ENCODE peak calls at places on chromosomes 1 and 21, in eight cellular contexts. K is lower lobe of right lung; N is neural progenitor cell; T is psoas muscle; C is endothelial cell of umbilical vein; P is heart right ventricle; O is right cardiac atrium; F is CD4-positive, alpha-beta T cell. U is an unnamed sample. For H3K27me3, the result is how much of the 10 kb centered on the place peaks cover.

GRCh38 chr1:10965621-10966226 is 46.7 kb upstream of the TARDBP start:
- DNase-seq in K (peak), N (no peak), T (no peak), C (no peak), P (no peak), O (peak), F (no peak), U (no peak)

GRCh38 chr1:8629241-8630091 is 188.0 kb downstream of the RERE start:
- DNase-seq in K (no peak), N (no peak), T (no peak), C (no peak), P (no peak), O (no peak), F (no peak), U (no peak)

GRCh38 chr21:25424045-25424444 is 183.2 kb downstream of the MRPL39 start:
- DNase-seq in K (no peak), N (no peak), T (no peak), C (no peak), P (no peak), O (no peak), F (no peak), U (no peak)

GRCh38 chr1:3787347-3787710 is 9.0 kb downstream of the LRRC47 start:
- DNase-seq in K (no peak), N (no peak), T (no peak), C (no peak), P (no peak), O (no peak), F (no peak), U (no peak)

GRCh38 chr21:34530264-34530663 is 18.3 kb upstream of the KCNE1 start:
- DNase-seq in K (no peak), N (no peak), T (no peak), C (no peak), P (no peak), O (no peak), F (no peak), U (no peak)

GRCh38 chr1:113133038-113133437 is 60.0 kb downstream of the LRIG2 start:
- DNase-seq in K (no peak), N (no peak), T (no peak), C (no peak), P (no peak), O (no peak), F (no peak), U (no peak)

GRCh38 chr1:158185770-158186705 is 5.3 kb downstream of the CD1D start:
- DNase-seq in K (no peak), N (no peak), T (no peak), C (no peak), P (no peak), O (no peak), F (no peak), U (no peak)

GRCh38 chr21:17901458-17902092 is 82.4 kb upstream of the C21orf91 start:
- DNase-seq in K (no peak), N (no peak), T (no peak), C (no peak), P (no peak), O (no peak), F (no peak), U (no peak)

GRCh38 chr1:91075233-91076135 is 53.6 kb upstream of the ZNF644 start:
- DNase-seq in K (no peak), N (no peak), T (no peak), C (no peak), P (no peak), O (no peak), F (no peak), U (no peak)

GRCh38 chr1:91844862-91845528 is 41.0 kb downstream of the TGFBR3 start:
- DNase-seq in K (no peak), N (no peak), T (peak), C (peak), P (no peak), O (peak), F (no peak), U (no peak)

GRCh38 chr1:18104546-18105100 is 3.0 kb upstream of the IGSF21 start:
- DNase-seq in K (no peak), N (peak), T (peak), C (no peak), P (no peak), O (no peak), F (no peak), U (no peak)
- H3K27me3 ChIP-seq in K (half or more), N (half or more), T (under half), C (under half), P (half or more), O (under half), F (half or more), U (under half)

GRCh38 chr1:7266561-7266960 is 481.3 kb downstream of the CAMTA1 start:
- DNase-seq in K (no peak), N (no peak), T (no peak), C (no peak), P (no peak), O (no peak), F (no peak), U (no peak)
- H3K27me3 ChIP-seq in K (under half), N (under half), T (under half), C (under half), P (under half), O (under half), F (under half), U (under half)

DNA sequence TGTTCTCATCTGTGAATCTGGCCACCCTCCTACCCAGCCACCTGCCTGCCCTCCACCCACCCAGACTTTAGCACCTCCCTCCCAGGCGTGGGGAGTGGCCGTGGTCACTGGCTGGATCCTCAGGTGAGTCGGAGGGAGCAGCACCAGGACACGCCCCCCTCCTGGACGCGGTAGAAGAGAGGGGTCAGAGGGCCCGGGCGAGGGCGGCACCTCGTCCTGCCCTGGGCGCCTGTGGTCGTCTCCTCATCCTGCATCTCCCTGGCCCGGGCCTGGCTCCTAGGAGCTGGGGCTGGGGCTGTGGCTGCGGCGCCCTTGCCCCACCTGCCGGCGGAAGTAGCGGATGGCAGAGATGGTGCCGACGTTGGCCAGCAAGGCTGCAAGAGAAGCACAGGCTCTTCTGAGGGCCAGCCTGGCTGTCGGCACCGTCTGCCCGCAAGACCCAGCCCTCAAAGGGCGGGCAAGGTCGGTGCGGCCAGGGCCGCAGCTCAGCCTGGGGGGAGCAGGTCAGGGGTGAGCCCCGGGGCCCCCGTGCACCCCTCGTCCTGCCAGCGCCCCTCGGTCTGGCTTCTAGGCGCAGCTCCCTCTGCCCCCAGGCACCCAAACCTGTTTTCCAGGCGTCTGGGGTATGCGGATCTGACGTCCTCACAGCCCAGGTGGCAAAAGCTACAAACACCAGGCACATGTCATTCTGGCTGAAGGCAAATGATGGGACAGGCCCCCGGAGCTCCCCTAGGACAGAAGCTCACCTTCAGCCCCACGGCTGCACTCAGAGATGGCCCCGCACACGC is 5.8 kb downstream of the PERM1 start:
- DNase-seq in K (peak), N (peak), T (peak), C (no peak), P (no peak), O (peak), F (peak), U (no peak)
- H3K27me3 ChIP-seq in K (under half), N (half or more), T (under half), C (under half), P (under half), O (under half), F (under half), U (under half)

DNA sequence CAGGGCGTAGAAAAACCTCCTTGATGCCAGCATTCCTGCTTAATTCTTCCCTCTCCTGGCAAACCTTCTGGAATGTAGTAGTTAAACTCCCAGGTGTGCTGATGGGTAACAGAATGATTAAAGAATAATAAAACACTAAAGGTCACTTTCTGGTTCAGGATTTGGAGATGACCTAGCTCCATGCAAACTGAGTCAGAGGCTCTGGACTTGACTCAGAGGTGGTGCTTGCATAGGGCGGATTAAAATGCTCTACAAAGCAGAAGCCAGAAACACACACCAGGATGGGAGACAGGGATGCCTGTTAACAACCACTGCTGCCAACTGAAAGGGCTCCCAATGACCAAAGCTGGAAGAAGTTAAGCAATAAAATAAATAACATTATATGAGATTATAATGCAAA is 41.5 kb downstream of the KRTAP19-8 start:
- DNase-seq in K (no peak), N (no peak), T (no peak), C (no peak), P (no peak), O (no peak), F (no peak), U (no peak)
- H3K27me3 ChIP-seq in K (under half), N (under half), T (under half), C (under half), P (under half), O (under half), F (under half), U (under half)

DNA sequence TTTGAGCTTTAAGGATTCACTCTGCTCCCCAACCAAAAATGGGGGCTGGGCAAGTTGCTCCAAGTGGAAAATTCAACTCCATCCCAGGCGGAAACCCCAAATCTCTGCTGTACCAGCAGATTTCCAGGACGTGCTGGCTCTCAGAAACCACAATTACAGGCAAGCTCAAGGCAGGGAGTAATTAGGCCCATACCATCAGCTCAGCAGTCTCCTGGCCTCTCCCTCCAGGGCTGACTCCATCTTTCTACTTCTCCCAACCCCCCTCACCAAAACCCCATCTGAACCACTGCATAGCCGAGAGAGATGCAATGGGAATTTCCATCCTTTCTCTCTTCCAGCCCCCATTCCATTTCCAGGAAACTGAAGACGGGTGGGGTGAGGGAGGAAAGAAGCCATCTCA is 41.3 kb downstream of the ARHGEF11 start:
- DNase-seq in K (no peak), N (no peak), T (no peak), C (no peak), P (no peak), O (no peak), F (no peak), U (no peak)
- H3K27me3 ChIP-seq in K (under half), N (under half), T (under half), C (under half), P (under half), O (under half), F (under half), U (under half)

GRCh38 chr21:42787613-42788012 is 91.7 kb downstream of the WDR4 start:
- DNase-seq in K (no peak), N (no peak), T (no peak), C (no peak), P (no peak), O (no peak), F (no peak), U (no peak)
- H3K27me3 ChIP-seq in K (under half), N (under half), T (under half), C (under half), P (under half), O (under half), F (under half), U (under half)

GRCh38 chr1:229431270-229432115 is 2.4 kb downstream of the ACTA1 start:
- DNase-seq in K (no peak), N (no peak), T (no peak), C (no peak), P (no peak), O (no peak), F (no peak), U (no peak)
- H3K27me3 ChIP-seq in K (half or more), N (half or more), T (under half), C (under half), P (half or more), O (under half), F (half or more), U (half or more)